ENCODE peak calls at places on chromosomes 11 and 22, in six cellular contexts. One of them, this sample, is unnamed.

GRCh38 chr22:39558254-39558727 is 12.3 kb upstream of the CACNA1I start:
- DNase-seq in ELF-1: no peak
- DNase-seq in mucosa of descending colon: no peak
- DNase-seq in brain pericyte: no peak
- DNase-seq in Calu3: no peak
- DNase-seq in iPS-NIHi11: no peak
- DNase-seq in this sample: no peak

GRCh38 chr11:43952020-43952400 is 9.6 kb downstream of the C11orf96 start:
- DNase-seq in ELF-1: no peak
- DNase-seq in mucosa of descending colon: no peak
- DNase-seq in brain pericyte: no peak
- DNase-seq in Calu3: no peak
- DNase-seq in iPS-NIHi11: no peak
- DNase-seq in this sample: no peak

GRCh38 chr11:7527029-7527428 is 13.2 kb downstream of the PPFIBP2 start:
- DNase-seq in ELF-1: no peak
- DNase-seq in mucosa of descending colon: no peak
- DNase-seq in brain pericyte: no peak
- DNase-seq in Calu3: no peak
- DNase-seq in iPS-NIHi11: no peak
- DNase-seq in this sample: no peak

GRCh38 chr22:38135133-38135706 is 24.7 kb upstream of the BAIAP2L2 start:
- DNase-seq in ELF-1: no peak
- DNase-seq in mucosa of descending colon: no peak
- DNase-seq in brain pericyte: no peak
- DNase-seq in Calu3: peak
- DNase-seq in iPS-NIHi11: no peak
- DNase-seq in this sample: no peak

GRCh38 chr11:116515666-116516184 is 257.1 kb downstream of the BUD13 start:
- DNase-seq in ELF-1: no peak
- DNase-seq in mucosa of descending colon: no peak
- DNase-seq in brain pericyte: no peak
- DNase-seq in Calu3: no peak
- DNase-seq in iPS-NIHi11: no peak
- DNase-seq in this sample: no peak

GRCh38 chr11:123386746-123387510 is 43.1 kb upstream of the GRAMD1B start:
- DNase-seq in ELF-1: no peak
- DNase-seq in mucosa of descending colon: no peak
- DNase-seq in brain pericyte: no peak
- DNase-seq in Calu3: no peak
- DNase-seq in iPS-NIHi11: no peak
- DNase-seq in this sample: no peak

GRCh38 chr22:28395920-28396447 is 283.7 kb downstream of the TTC28 start:
- DNase-seq in ELF-1: no peak
- DNase-seq in mucosa of descending colon: no peak
- DNase-seq in brain pericyte: no peak
- DNase-seq in Calu3: no peak
- DNase-seq in iPS-NIHi11: no peak
- DNase-seq in this sample: no peak

GRCh38 chr22:49965291-49966040 is 4.9 kb downstream of the PIM3 start:
- DNase-seq in ELF-1: peak
- DNase-seq in mucosa of descending colon: peak
- DNase-seq in brain pericyte: no peak
- DNase-seq in Calu3: no peak
- DNase-seq in iPS-NIHi11: peak
- DNase-seq in this sample: peak

GRCh38 chr11:63020671-63021255 is 5.1 kb upstream of the SLC22A8 start:
- DNase-seq in ELF-1: peak
- DNase-seq in mucosa of descending colon: no peak
- DNase-seq in brain pericyte: no peak
- DNase-seq in Calu3: peak
- DNase-seq in iPS-NIHi11: peak
- DNase-seq in this sample: no peak

GRCh38 chr11:84720706-84721402 is 906.3 kb downstream of the DLG2 start:
- DNase-seq in ELF-1: peak
- DNase-seq in mucosa of descending colon: peak
- DNase-seq in brain pericyte: no peak
- DNase-seq in Calu3: no peak
- DNase-seq in iPS-NIHi11: peak
- DNase-seq in this sample: peak

GRCh38 chr11:20367313-20367948 is 3.9 kb downstream of the HTATIP2 start:
- DNase-seq in ELF-1: no peak
- DNase-seq in mucosa of descending colon: no peak
- DNase-seq in brain pericyte: peak
- DNase-seq in Calu3: peak
- DNase-seq in iPS-NIHi11: peak
- DNase-seq in this sample: peak

GRCh38 chr11:8310743-8311298 is 47.1 kb upstream of the LMO1 start:
- DNase-seq in ELF-1: no peak
- DNase-seq in mucosa of descending colon: no peak
- DNase-seq in brain pericyte: no peak
- DNase-seq in Calu3: no peak
- DNase-seq in iPS-NIHi11: no peak
- DNase-seq in this sample: no peak

GRCh38 chr11:95338430-95338991 is 107.5 kb upstream of the SESN3 start:
- DNase-seq in ELF-1: peak
- DNase-seq in mucosa of descending colon: peak
- DNase-seq in brain pericyte: peak
- DNase-seq in Calu3: no peak
- DNase-seq in iPS-NIHi11: peak
- DNase-seq in this sample: peak

GRCh38 chr11:2768471-2769408 is 68.9 kb upstream of the KCNQ1OT1 start:
- DNase-seq in ELF-1: no peak
- DNase-seq in mucosa of descending colon: peak
- DNase-seq in brain pericyte: no peak
- DNase-seq in Calu3: no peak
- DNase-seq in iPS-NIHi11: no peak
- DNase-seq in this sample: no peak

GRCh38 chr11:67629386-67630229 is at the start of gene NUDT8:
- DNase-seq in ELF-1: peak
- DNase-seq in mucosa of descending colon: peak
- DNase-seq in brain pericyte: no peak
- DNase-seq in Calu3: peak
- DNase-seq in iPS-NIHi11: peak
- DNase-seq in this sample: peak

GRCh38 chr22:49367016-49367697 is 460.5 kb downstream of the BRD1 start:
- DNase-seq in ELF-1: no peak
- DNase-seq in mucosa of descending colon: no peak
- DNase-seq in brain pericyte: no peak
- DNase-seq in Calu3: no peak
- DNase-seq in iPS-NIHi11: peak
- DNase-seq in this sample: no peak

GRCh38 chr11:120147094-120147949 is 9.4 kb upstream of the TRIM29 start:
- DNase-seq in ELF-1: no peak
- DNase-seq in mucosa of descending colon: no peak
- DNase-seq in brain pericyte: no peak
- DNase-seq in Calu3: no peak
- DNase-seq in iPS-NIHi11: peak
- DNase-seq in this sample: no peak

GRCh38 chr11:73295259-73295995 is 12.6 kb upstream of the ARHGEF17 start:
- DNase-seq in ELF-1: peak
- DNase-seq in mucosa of descending colon: no peak
- DNase-seq in brain pericyte: no peak
- DNase-seq in Calu3: peak
- DNase-seq in iPS-NIHi11: peak
- DNase-seq in this sample: peak

GRCh38 chr11:31782243-31782642 is 28.9 kb downstream of the PAX6 start:
- DNase-seq in ELF-1: no peak
- DNase-seq in mucosa of descending colon: no peak
- DNase-seq in brain pericyte: no peak
- DNase-seq in Calu3: no peak
- DNase-seq in iPS-NIHi11: no peak
- DNase-seq in this sample: no peak

GRCh38 chr11:8071616-8072581 is 9.1 kb upstream of the TUB start:
- DNase-seq in ELF-1: no peak
- DNase-seq in mucosa of descending colon: no peak
- DNase-seq in brain pericyte: no peak
- DNase-seq in Calu3: no peak
- DNase-seq in iPS-NIHi11: no peak
- DNase-seq in this sample: no peak

GRCh38 chr11:116916052-116916451 is 78.6 kb upstream of the APOA1 start:
- DNase-seq in ELF-1: no peak
- DNase-seq in mucosa of descending colon: no peak
- DNase-seq in brain pericyte: no peak
- DNase-seq in Calu3: no peak
- DNase-seq in iPS-NIHi11: no peak
- DNase-seq in this sample: no peak

GRCh38 chr22:27120036-27120435 is 462.6 kb downstream of the MIAT start:
- DNase-seq in ELF-1: no peak
- DNase-seq in mucosa of descending colon: no peak
- DNase-seq in brain pericyte: no peak
- DNase-seq in Calu3: no peak
- DNase-seq in iPS-NIHi11: no peak
- DNase-seq in this sample: no peak

GRCh38 chr11:65355013-65355775 is 643 bp downstream of the TIGD3 start:
- DNase-seq in ELF-1: no peak
- DNase-seq in mucosa of descending colon: peak
- DNase-seq in brain pericyte: no peak
- DNase-seq in Calu3: peak
- DNase-seq in iPS-NIHi11: peak
- DNase-seq in this sample: peak

GRCh38 chr11:199782-200181 is 6.9 kb downstream of the SCGB1C1 start:
- DNase-seq in ELF-1: no peak
- DNase-seq in mucosa of descending colon: no peak
- DNase-seq in brain pericyte: no peak
- DNase-seq in Calu3: no peak
- DNase-seq in iPS-NIHi11: peak
- DNase-seq in this sample: peak

GRCh38 chr11:69302447-69302846 is 8.5 kb downstream of the MYEOV start:
- DNase-seq in ELF-1: no peak
- DNase-seq in mucosa of descending colon: no peak
- DNase-seq in brain pericyte: no peak
- DNase-seq in Calu3: no peak
- DNase-seq in iPS-NIHi11: no peak
- DNase-seq in this sample: no peak

GRCh38 chr11:67664696-67665536 is 9.5 kb downstream of the ALDH3B2 start:
- DNase-seq in ELF-1: no peak
- DNase-seq in mucosa of descending colon: no peak
- DNase-seq in brain pericyte: no peak
- DNase-seq in Calu3: no peak
- DNase-seq in iPS-NIHi11: no peak
- DNase-seq in this sample: no peak

GRCh38 chr11:36153581-36153980 is 135.6 kb downstream of the COMMD9 start:
- DNase-seq in ELF-1: no peak
- DNase-seq in mucosa of descending colon: no peak
- DNase-seq in brain pericyte: no peak
- DNase-seq in Calu3: no peak
- DNase-seq in iPS-NIHi11: peak
- DNase-seq in this sample: no peak

GRCh38 chr11:116703421-116703820 is 69.4 kb downstream of the BUD13 start:
- DNase-seq in ELF-1: peak
- DNase-seq in mucosa of descending colon: no peak
- DNase-seq in brain pericyte: no peak
- DNase-seq in Calu3: no peak
- DNase-seq in iPS-NIHi11: peak
- DNase-seq in this sample: no peak